ENCODE peak calls at places on chromosomes 1 and 21, in seven cellular contexts. O is progenitor cell of endocrine pancreas, E is HL-60, B is MM.1S, U is thyroid gland, Q is PC-9, Z is cardiac muscle cell. P is an unnamed sample.

GRCh38 chr1:200415693-200416593 is 6.1 kb upstream of the ZNF281 start:
- DNase-seq in O (no peak), E (no peak), B (peak), U (peak), Q (peak), Z (no peak), P (peak)

GRCh38 chr1:205916541-205916940 is 26.7 kb downstream of the SLC26A9 start:
- DNase-seq in O (no peak), E (no peak), B (no peak), U (no peak), Q (no peak), Z (no peak), P (no peak)

GRCh38 chr1:246527402-246528088 is 20.5 kb upstream of the SMYD3 start:
- DNase-seq in O (no peak), E (peak), B (no peak), U (no peak), Q (no peak), Z (no peak), P (no peak)

GRCh38 chr1:100077525-100077924 is 55.2 kb downstream of the SASS6 start:
- DNase-seq in O (no peak), E (no peak), B (no peak), U (no peak), Q (no peak), Z (no peak), P (no peak)

GRCh38 chr21:44285547-44285992 is at the start of gene AIRE:
- DNase-seq in O (no peak), E (no peak), B (no peak), U (no peak), Q (no peak), Z (no peak), P (no peak)

GRCh38 chr1:110877776-110878175 is 4.8 kb downstream of the CD53 start:
- DNase-seq in O (no peak), E (no peak), B (no peak), U (no peak), Q (no peak), Z (no peak), P (no peak)

GRCh38 chr1:224500802-224501201 is 66.2 kb upstream of the WDR26 start:
- DNase-seq in O (no peak), E (no peak), B (no peak), U (no peak), Q (no peak), Z (no peak), P (no peak)

GRCh38 chr1:230057681-230058565 is 9.1 kb upstream of the GALNT2 start:
- DNase-seq in O (no peak), E (no peak), B (no peak), U (no peak), Q (no peak), Z (no peak), P (no peak)

GRCh38 chr21:25176637-25177412 is 430.5 kb downstream of the MRPL39 start:
- DNase-seq in O (no peak), E (no peak), B (no peak), U (no peak), Q (no peak), Z (no peak), P (no peak)

GRCh38 chr1:12113433-12114339 is 50.6 kb downstream of the TNFRSF8 start:
- DNase-seq in O (no peak), E (peak), B (peak), U (no peak), Q (no peak), Z (no peak), P (no peak)

GRCh38 chr1:100445565-100445964 is 92.4 kb upstream of the GPR88 start:
- DNase-seq in O (no peak), E (no peak), B (no peak), U (no peak), Q (no peak), Z (no peak), P (no peak)

GRCh38 chr1:116763787-116764465 is 9.7 kb downstream of the CD2 start:
- DNase-seq in O (no peak), E (no peak), B (peak), U (peak), Q (no peak), Z (peak), P (peak)
- TF ChIP-seq CTCF in O (peak), E (peak), B (peak), U (no peak), Q (peak), Z (peak), P (no peak)

GRCh38 chr1:67831850-67832513 is 1.3 kb downstream of the GNG12 start:
- DNase-seq in O (no peak), E (no peak), B (no peak), U (peak), Q (peak), Z (peak), P (peak)
- TF ChIP-seq CTCF in O (no peak), E (no peak), B (no peak), U (no peak), Q (peak), Z (no peak), P (no peak)

GRCh38 chr1:22670352-22670964 is 17.4 kb downstream of the C1QB start:
- DNase-seq in O (no peak), E (no peak), B (no peak), U (no peak), Q (no peak), Z (peak), P (no peak)

GRCh38 chr1:22662318-22662717 is 9.3 kb downstream of the C1QB start:
- DNase-seq in O (no peak), E (no peak), B (no peak), U (no peak), Q (no peak), Z (peak), P (peak)

GRCh38 chr1:22661880-22662279 is 8.8 kb downstream of the C1QB start:
- DNase-seq in O (no peak), E (no peak), B (no peak), U (no peak), Q (no peak), Z (no peak), P (no peak)

GRCh38 chr1:22662986-22663408 is 10.0 kb downstream of the C1QB start:
- DNase-seq in O (no peak), E (no peak), B (no peak), U (no peak), Q (no peak), Z (no peak), P (no peak)

DNA sequence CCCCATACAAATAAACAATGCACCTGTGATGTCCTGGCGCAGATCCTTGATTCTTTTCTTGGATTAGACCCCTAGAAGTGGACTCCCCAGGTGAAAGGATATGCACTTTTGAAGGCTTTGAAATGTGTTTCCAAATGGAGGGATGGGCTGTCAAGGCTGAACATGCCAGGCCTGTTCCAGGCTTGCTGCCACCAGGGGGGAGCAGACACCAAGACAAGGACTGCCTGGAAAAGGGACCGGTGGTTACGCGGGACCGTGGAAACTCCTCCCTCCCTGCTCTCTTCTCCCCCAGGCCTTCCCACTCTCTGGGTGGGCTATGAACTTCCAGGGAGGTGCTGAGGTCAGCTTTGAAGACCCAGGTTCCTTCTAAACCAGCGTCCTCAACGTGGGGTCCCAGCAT is 12.7 kb downstream of the C1QB start:
- DNase-seq in O (peak), E (no peak), B (no peak), U (peak), Q (no peak), Z (peak), P (peak)
- TF ChIP-seq CTCF in O (peak), E (no peak), B (no peak), U (no peak), Q (peak), Z (peak), P (peak)

DNA sequence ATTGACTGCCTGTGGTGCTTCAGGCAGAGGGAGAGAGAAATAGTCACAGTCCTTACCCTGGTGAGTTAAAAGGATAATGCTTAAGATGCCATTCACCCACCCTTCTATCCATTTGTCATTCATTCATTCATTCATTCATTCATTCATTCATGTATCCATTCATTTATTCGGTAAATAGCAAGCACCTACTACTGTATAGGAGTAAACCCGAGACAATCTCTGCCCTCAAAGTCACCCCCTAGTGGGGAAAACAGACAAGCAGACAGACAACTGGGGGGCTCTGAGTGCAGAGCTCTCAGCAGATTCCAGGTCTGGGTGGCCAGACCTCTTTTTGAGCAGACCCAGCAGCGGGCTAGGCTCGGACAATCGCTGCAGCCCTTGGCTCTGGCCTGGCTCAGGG is 14.1 kb upstream of the ACTL8 start:
- DNase-seq in O (no peak), E (no peak), B (no peak), U (no peak), Q (no peak), Z (no peak), P (no peak)
- TF ChIP-seq CTCF in O (no peak), E (no peak), B (no peak), U (no peak), Q (no peak), Z (no peak), P (no peak)

GRCh38 chr1:64251971-64252370 is 48.5 kb downstream of the UBE2U start:
- DNase-seq in O (no peak), E (no peak), B (no peak), U (no peak), Q (no peak), Z (no peak), P (no peak)
- TF ChIP-seq CTCF in O (peak), E (no peak), B (no peak), U (no peak), Q (peak), Z (peak), P (no peak)

GRCh38 chr1:193187114-193187513 is 701 bp upstream of the B3GALT2 start:
- DNase-seq in O (no peak), E (no peak), B (no peak), U (no peak), Q (no peak), Z (no peak), P (no peak)

GRCh38 chr1:193189442-193190095 is 3.2 kb upstream of the B3GALT2 start:
- DNase-seq in O (no peak), E (no peak), B (no peak), U (no peak), Q (no peak), Z (no peak), P (no peak)

GRCh38 chr1:193192586-193192985 is 6.2 kb upstream of the B3GALT2 start:
- DNase-seq in O (no peak), E (no peak), B (no peak), U (no peak), Q (no peak), Z (no peak), P (no peak)

GRCh38 chr1:193185861-193186714 is at the start of gene B3GALT2:
- DNase-seq in O (no peak), E (no peak), B (no peak), U (peak), Q (no peak), Z (peak), P (no peak)

GRCh38 chr1:193190096-193190744 is 3.8 kb upstream of the B3GALT2 start:
- DNase-seq in O (no peak), E (no peak), B (peak), U (no peak), Q (no peak), Z (no peak), P (no peak)
- TF ChIP-seq CTCF in O (peak), E (no peak), B (peak), U (no peak), Q (no peak), Z (peak), P (peak)

DNA sequence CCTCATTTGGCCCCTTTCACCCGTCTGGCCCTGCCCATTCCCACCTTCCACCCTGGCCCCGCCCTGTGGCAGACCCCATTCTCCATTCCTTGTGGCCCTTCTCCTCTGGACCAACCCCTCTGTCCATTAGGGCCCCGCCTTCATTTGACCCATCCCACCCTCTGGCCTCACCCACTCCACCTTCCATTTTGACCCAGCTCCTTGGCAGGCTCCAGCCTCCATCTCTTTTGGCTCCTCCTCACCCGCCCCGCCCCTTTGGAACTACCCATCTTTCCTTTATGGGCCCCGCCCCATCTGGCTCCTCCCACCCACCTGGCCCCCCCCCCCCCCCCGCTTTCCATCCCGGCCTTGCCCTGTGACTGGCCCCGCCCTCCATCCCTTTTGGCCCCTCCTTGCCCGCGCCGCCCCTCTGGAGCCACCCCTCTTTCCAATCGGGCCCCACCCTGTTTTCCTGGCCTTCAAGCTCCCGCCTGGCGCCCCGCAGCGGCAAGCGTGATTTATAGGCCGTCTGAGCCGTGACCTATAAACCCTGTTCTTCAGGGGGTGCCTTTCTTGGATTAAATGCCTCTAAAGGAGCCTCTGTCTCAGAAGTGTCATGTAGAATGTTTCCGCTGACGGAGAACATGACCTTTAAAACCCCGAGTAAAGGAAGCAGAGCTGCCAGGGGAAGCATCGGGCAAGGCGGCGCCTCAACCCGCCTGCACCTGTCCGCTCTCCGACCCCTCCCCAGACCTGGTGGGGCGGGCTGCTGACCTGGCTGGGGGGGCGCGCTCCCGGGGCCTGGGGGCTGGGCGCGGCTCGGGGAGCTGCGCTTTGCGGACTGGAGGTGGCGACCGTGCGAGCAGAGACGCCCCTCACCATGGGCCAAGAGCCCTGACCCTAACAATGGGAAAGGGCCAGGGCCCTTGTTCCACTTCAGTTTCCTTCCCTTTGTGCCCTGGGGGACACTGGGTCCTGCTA is 178.0 kb downstream of the CAMTA1 start:
- DNase-seq in O (peak), E (no peak), B (peak), U (peak), Q (no peak), Z (peak), P (peak)
- TF ChIP-seq CTCF in O (no peak), E (no peak), B (peak), U (no peak), Q (no peak), Z (no peak), P (no peak)

GRCh38 chr1:21550866-21551475 is 41.7 kb downstream of the ALPL start:
- DNase-seq in O (no peak), E (no peak), B (no peak), U (no peak), Q (no peak), Z (no peak), P (no peak)

GRCh38 chr1:21550097-21550496 is 40.9 kb downstream of the ALPL start:
- DNase-seq in O (no peak), E (peak), B (no peak), U (no peak), Q (no peak), Z (no peak), P (no peak)

GRCh38 chr1:21553116-21553926 is 44.1 kb downstream of the ALPL start:
- DNase-seq in O (no peak), E (no peak), B (no peak), U (no peak), Q (no peak), Z (no peak), P (no peak)

GRCh38 chr1:21547876-21548275 is 38.7 kb downstream of the ALPL start:
- DNase-seq in O (no peak), E (no peak), B (no peak), U (no peak), Q (no peak), Z (no peak), P (no peak)

DNA sequence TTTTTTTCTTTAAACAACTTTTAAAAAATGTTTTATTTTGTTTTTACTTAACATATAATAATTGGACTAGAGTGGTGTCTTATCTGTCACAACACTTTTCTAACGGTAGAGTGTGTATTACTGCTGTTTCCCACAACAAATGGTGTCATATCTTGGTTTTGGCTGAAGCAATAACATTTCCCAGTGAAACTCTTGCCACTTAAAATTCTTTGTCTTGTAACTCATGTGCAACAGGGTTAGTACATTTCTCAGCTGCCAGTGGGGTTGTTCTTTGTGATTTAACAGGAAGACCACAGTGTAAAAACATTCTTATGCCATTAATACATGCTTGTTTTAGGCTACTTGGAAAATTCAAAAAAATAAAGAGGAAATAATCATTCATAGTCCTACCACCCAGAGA is 43.5 kb downstream of the ALPL start:
- DNase-seq in O (no peak), E (peak), B (no peak), U (no peak), Q (peak), Z (peak), P (no peak)
- TF ChIP-seq CTCF in O (no peak), E (no peak), B (no peak), U (no peak), Q (no peak), Z (no peak), P (no peak)

DNA sequence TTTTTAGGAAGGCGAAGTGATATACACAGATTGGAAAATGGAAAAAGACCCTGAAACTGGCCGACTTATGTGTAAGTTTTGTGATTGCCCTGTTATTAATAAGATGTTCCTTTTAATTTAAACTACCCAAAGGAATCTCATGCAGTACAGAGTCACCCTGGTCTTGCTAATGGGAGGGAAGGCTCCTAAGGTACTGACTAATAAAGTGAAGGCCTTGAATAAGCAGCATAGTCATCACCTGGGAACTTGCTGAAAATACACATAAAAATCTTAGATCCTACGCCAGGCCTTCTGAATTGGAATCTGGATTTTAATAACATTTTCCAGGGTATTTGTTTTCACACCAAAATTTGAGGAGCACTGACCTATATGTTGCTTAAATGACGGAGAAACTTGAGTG is 73.4 kb upstream of the MCOLN3 start:
- DNase-seq in O (no peak), E (no peak), B (no peak), U (no peak), Q (no peak), Z (no peak), P (no peak)
- TF ChIP-seq CTCF in O (no peak), E (no peak), B (no peak), U (no peak), Q (no peak), Z (no peak), P (no peak)

DNA sequence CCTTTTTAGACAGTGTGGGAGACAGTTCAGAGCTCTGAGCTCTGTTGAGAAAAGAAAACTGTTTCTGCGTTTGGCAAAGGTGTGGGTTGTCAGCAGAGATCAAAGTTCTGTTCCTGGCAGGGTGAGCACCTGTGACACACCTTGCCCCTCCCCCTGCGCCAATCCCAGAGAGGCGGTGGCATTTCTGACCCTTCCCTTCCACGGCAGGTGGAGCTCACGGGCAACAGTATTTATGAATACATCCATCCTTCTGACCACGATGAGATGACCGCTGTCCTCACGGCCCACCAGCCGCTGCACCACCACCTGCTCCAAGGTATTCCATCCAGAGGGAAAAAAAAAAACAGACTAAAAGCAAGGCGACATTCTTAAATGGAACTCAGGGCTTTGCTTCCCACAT is 20.7 kb downstream of the SIM2 start:
- DNase-seq in O (no peak), E (no peak), B (no peak), U (no peak), Q (no peak), Z (no peak), P (peak)
- TF ChIP-seq CTCF in O (no peak), E (no peak), B (no peak), U (no peak), Q (no peak), Z (no peak), P (peak)